ENCODE peak calls at places on chromosomes 11 and 22, in four cellular contexts. One of them, this sample, is unnamed.

GRCh38 chr11:85977751-85978160 is 91.1 kb downstream of the PICALM start:
- DNase-seq in NCI-H1417: no peak
- DNase-seq in heart left ventricle: no peak
- DNase-seq in stimulated activated CD4-positive, alpha-beta T cell treated with anti-CD3 and anti-CD28 coated beads, Interleukin-1b, Interleukin-23, amount 100 ng/mL, for 24 hours: no peak
- DNase-seq in this sample: no peak

GRCh38 chr11:84866922-84867321 is 760.2 kb downstream of the DLG2 start:
- DNase-seq in NCI-H1417: no peak
- DNase-seq in heart left ventricle: no peak
- DNase-seq in stimulated activated CD4-positive, alpha-beta T cell treated with anti-CD3 and anti-CD28 coated beads, Interleukin-1b, Interleukin-23, amount 100 ng/mL, for 24 hours: no peak
- DNase-seq in this sample: no peak

GRCh38 chr11:108672113-108672512 is 7.2 kb downstream of the DDX10 start:
- DNase-seq in NCI-H1417: no peak
- DNase-seq in heart left ventricle: no peak
- DNase-seq in stimulated activated CD4-positive, alpha-beta T cell treated with anti-CD3 and anti-CD28 coated beads, Interleukin-1b, Interleukin-23, amount 100 ng/mL, for 24 hours: no peak
- DNase-seq in this sample: no peak

GRCh38 chr11:132718711-132719641 is 813.3 kb downstream of the OPCML start:
- DNase-seq in NCI-H1417: no peak
- DNase-seq in heart left ventricle: no peak
- DNase-seq in stimulated activated CD4-positive, alpha-beta T cell treated with anti-CD3 and anti-CD28 coated beads, Interleukin-1b, Interleukin-23, amount 100 ng/mL, for 24 hours: peak
- DNase-seq in this sample: no peak

GRCh38 chr22:19490628-19491230 is 11.0 kb downstream of the CDC45 start:
- DNase-seq in NCI-H1417: no peak
- DNase-seq in heart left ventricle: no peak
- DNase-seq in stimulated activated CD4-positive, alpha-beta T cell treated with anti-CD3 and anti-CD28 coated beads, Interleukin-1b, Interleukin-23, amount 100 ng/mL, for 24 hours: no peak
- DNase-seq in this sample: no peak

GRCh38 chr22:45865561-45866397 is 111.2 kb downstream of the WNT7B start:
- DNase-seq in NCI-H1417: no peak
- DNase-seq in heart left ventricle: no peak
- DNase-seq in stimulated activated CD4-positive, alpha-beta T cell treated with anti-CD3 and anti-CD28 coated beads, Interleukin-1b, Interleukin-23, amount 100 ng/mL, for 24 hours: no peak
- DNase-seq in this sample: no peak

GRCh38 chr11:14015711-14016110 is 53.2 kb downstream of the SPON1 start:
- DNase-seq in NCI-H1417: no peak
- DNase-seq in heart left ventricle: no peak
- DNase-seq in stimulated activated CD4-positive, alpha-beta T cell treated with anti-CD3 and anti-CD28 coated beads, Interleukin-1b, Interleukin-23, amount 100 ng/mL, for 24 hours: no peak
- DNase-seq in this sample: no peak

GRCh38 chr11:65611028-65611757 is 2.8 kb downstream of the MAP3K11 start:
- DNase-seq in NCI-H1417: no peak
- DNase-seq in heart left ventricle: peak
- DNase-seq in stimulated activated CD4-positive, alpha-beta T cell treated with anti-CD3 and anti-CD28 coated beads, Interleukin-1b, Interleukin-23, amount 100 ng/mL, for 24 hours: no peak
- DNase-seq in this sample: no peak

GRCh38 chr11:132022718-132023117 is 652.3 kb downstream of the NTM start:
- DNase-seq in NCI-H1417: no peak
- DNase-seq in heart left ventricle: no peak
- DNase-seq in stimulated activated CD4-positive, alpha-beta T cell treated with anti-CD3 and anti-CD28 coated beads, Interleukin-1b, Interleukin-23, amount 100 ng/mL, for 24 hours: no peak
- DNase-seq in this sample: peak

GRCh38 chr11:95924414-95924760 is 480 bp upstream of the MTMR2 start:
- DNase-seq in NCI-H1417: no peak
- DNase-seq in heart left ventricle: no peak
- DNase-seq in stimulated activated CD4-positive, alpha-beta T cell treated with anti-CD3 and anti-CD28 coated beads, Interleukin-1b, Interleukin-23, amount 100 ng/mL, for 24 hours: no peak
- DNase-seq in this sample: no peak

GRCh38 chr11:119374632-119375394 is 6.7 kb downstream of the USP2 start:
- DNase-seq in NCI-H1417: no peak
- DNase-seq in heart left ventricle: no peak
- DNase-seq in stimulated activated CD4-positive, alpha-beta T cell treated with anti-CD3 and anti-CD28 coated beads, Interleukin-1b, Interleukin-23, amount 100 ng/mL, for 24 hours: no peak
- DNase-seq in this sample: no peak

GRCh38 chr22:45129703-45130524 is 33.8 kb upstream of the NUP50 start:
- DNase-seq in NCI-H1417: no peak
- DNase-seq in heart left ventricle: no peak
- DNase-seq in stimulated activated CD4-positive, alpha-beta T cell treated with anti-CD3 and anti-CD28 coated beads, Interleukin-1b, Interleukin-23, amount 100 ng/mL, for 24 hours: peak
- DNase-seq in this sample: no peak

GRCh38 chr11:34415538-34415937 is 23.2 kb upstream of the CAT start:
- DNase-seq in NCI-H1417: no peak
- DNase-seq in heart left ventricle: no peak
- DNase-seq in stimulated activated CD4-positive, alpha-beta T cell treated with anti-CD3 and anti-CD28 coated beads, Interleukin-1b, Interleukin-23, amount 100 ng/mL, for 24 hours: no peak
- DNase-seq in this sample: no peak

GRCh38 chr11:128715691-128716153 is 21.9 kb downstream of the FLI1 start:
- DNase-seq in NCI-H1417: no peak
- DNase-seq in heart left ventricle: peak
- DNase-seq in stimulated activated CD4-positive, alpha-beta T cell treated with anti-CD3 and anti-CD28 coated beads, Interleukin-1b, Interleukin-23, amount 100 ng/mL, for 24 hours: no peak
- DNase-seq in this sample: no peak

GRCh38 chr11:68946416-68947090 is 34.2 kb downstream of the MRGPRD start:
- DNase-seq in NCI-H1417: no peak
- DNase-seq in heart left ventricle: no peak
- DNase-seq in stimulated activated CD4-positive, alpha-beta T cell treated with anti-CD3 and anti-CD28 coated beads, Interleukin-1b, Interleukin-23, amount 100 ng/mL, for 24 hours: no peak
- DNase-seq in this sample: peak

GRCh38 chr22:46569055-46569847 is 31.8 kb upstream of the CELSR1 start:
- DNase-seq in NCI-H1417: no peak
- DNase-seq in heart left ventricle: no peak
- DNase-seq in stimulated activated CD4-positive, alpha-beta T cell treated with anti-CD3 and anti-CD28 coated beads, Interleukin-1b, Interleukin-23, amount 100 ng/mL, for 24 hours: no peak
- DNase-seq in this sample: no peak

GRCh38 chr22:20459862-20460261 is 22.2 kb upstream of the SCARF2 start:
- DNase-seq in NCI-H1417: no peak
- DNase-seq in heart left ventricle: no peak
- DNase-seq in stimulated activated CD4-positive, alpha-beta T cell treated with anti-CD3 and anti-CD28 coated beads, Interleukin-1b, Interleukin-23, amount 100 ng/mL, for 24 hours: no peak
- DNase-seq in this sample: no peak

This sample was measured in AG04450.